ENCODE peak calls at places on chromosomes 5 and 9, in ten cellular contexts. W is endodermal cell; O is neuronal stem cell; Y is heart right ventricle; R is vagina; T is CD4-positive, CD25-positive, alpha-beta regulatory T cell; N is uterus; K is esophagus muscularis mucosa; J is thoracic aorta; C is aorta. A is an unnamed sample.

GRCh38 chr5:145834917-145835838 is at the start of gene PRELID2:
- DNase-seq in J (peak; percentile 56), N (peak; percentile 87), T (peak; percentile 39), R (no peak), C (peak; percentile 96), O (peak; percentile 83), Y (peak; percentile 85), K (peak; percentile 94), W (peak; percentile 95), A (no peak)

GRCh38 chr5:50553560-50553984 is 112.5 kb upstream of the EMB start:
- DNase-seq in O (no peak), N (no peak), W (no peak), T (no peak), R (no peak), C (no peak), Y (no peak), K (no peak), J (no peak), A (no peak)

GRCh38 chr5:168480601-168481000 is 5.7 kb upstream of the RARS1 start:
- DNase-seq in J (no peak), T (no peak), N (no peak), K (peak; percentile 3), O (no peak), C (no peak), Y (no peak), W (no peak), R (no peak), A (no peak)

GRCh38 chr5:148873120-148873519 is 46.7 kb downstream of the ADRB2 start:
- DNase-seq in J (no peak), C (no peak), Y (no peak), K (peak; percentile 82), O (no peak), T (no peak), R (no peak), W (no peak), N (no peak), A (no peak)

GRCh38 chr9:133443248-133443647 is 16.5 kb upstream of the CACFD1 start:
- DNase-seq in C (no peak), R (no peak), T (no peak), W (no peak), N (no peak), Y (no peak), J (no peak), K (no peak), O (no peak), A (no peak)

GRCh38 chr9:111632051-111632450 is 917 bp downstream of the DNAJC25 start:
- DNase-seq in O (no peak), Y (no peak), C (no peak), J (no peak), K (no peak), W (no peak), N (no peak), R (no peak), T (peak; percentile 9), A (no peak)

GRCh38 chr5:53482717-53483638 is 2.5 kb downstream of the FST start:
- DNase-seq in C (peak; percentile 79), R (no peak), J (no peak), W (peak; percentile 84), K (no peak), T (peak; percentile 20), N (peak; percentile 31), O (peak; percentile 40), Y (peak; percentile 40), A (no peak)

GRCh38 chr5:78613756-78614155 is 34.8 kb downstream of the LHFPL2 start:
- DNase-seq in O (no peak), R (no peak), T (no peak), K (no peak), Y (no peak), J (no peak), W (no peak), N (no peak), C (no peak), A (no peak)

GRCh38 chr9:37141015-37141414 is 20.6 kb downstream of the ZCCHC7 start:
- DNase-seq in K (no peak), R (no peak), N (no peak), O (no peak), C (no peak), J (no peak), T (no peak), W (no peak), Y (no peak), A (no peak)

GRCh38 chr5:169122951-169123350 is 178.0 kb downstream of the SLIT3 start:
- DNase-seq in C (no peak), W (no peak), N (no peak), Y (no peak), K (no peak), O (no peak), T (no peak), J (no peak), R (no peak), A (no peak)

GRCh38 chr9:81648891-81649290 is 40.5 kb downstream of the TLE1 start:
- DNase-seq in C (no peak), R (no peak), T (no peak), K (no peak), O (no peak), J (no peak), W (no peak), N (no peak), Y (no peak), A (no peak)

GRCh38 chr5:95273956-95274520 is 10.9 kb downstream of the MCTP1 start:
- DNase-seq in C (no peak), K (no peak), J (no peak), N (no peak), R (no peak), T (no peak), W (no peak), Y (no peak), O (no peak), A (no peak)

GRCh38 chr9:85248514-85249312 is 493.0 kb downstream of the AGTPBP1 start:
- DNase-seq in C (no peak), K (peak; percentile 62), O (no peak), T (no peak), J (no peak), R (no peak), Y (no peak), N (no peak), W (peak; percentile 72), A (no peak)

GRCh38 chr5:106415541-106415940 is 1255.2 kb downstream of the EFNA5 start:
- DNase-seq in Y (no peak), J (no peak), O (no peak), R (no peak), N (no peak), W (peak; percentile 29), K (no peak), C (no peak), T (no peak), A (peak; percentile 94)

GRCh38 chr9:133579601-133580415 is 29.4 kb downstream of the FAM163B start:
- DNase-seq in O (no peak), Y (no peak), C (no peak), K (no peak), W (no peak), R (no peak), J (no peak), N (no peak), T (no peak), A (no peak)

GRCh38 chr5:65811004-65811403 is 89.0 kb downstream of the NLN start:
- DNase-seq in K (no peak), J (no peak), O (no peak), W (no peak), Y (no peak), T (no peak), C (no peak), N (no peak), R (no peak), A (no peak)

GRCh38 chr5:36552626-36553393 is 53.6 kb upstream of the SLC1A3 start:
- DNase-seq in J (no peak), R (no peak), N (no peak), K (no peak), C (no peak), O (no peak), T (no peak), W (peak; percentile 66), Y (no peak), A (no peak)

GRCh38 chr9:23006127-23006526 is 559.5 kb downstream of the DMRTA1 start:
- DNase-seq in W (no peak), O (no peak), Y (no peak), N (no peak), J (no peak), K (no peak), C (no peak), T (no peak), R (no peak), A (no peak)
- H3K9me3 ChIP-seq in W (no peaks in the 10 kb centered on the region), O (no peaks in the 10 kb centered on the region), Y (no peaks in the 10 kb centered on the region), N (no peaks in the 10 kb centered on the region), J (no peaks in the 10 kb centered on the region), K (no peaks in the 10 kb centered on the region), C (peaks cover 1% of the 10 kb centered on the region), T (no peaks in the 10 kb centered on the region), R (no peaks in the 10 kb centered on the region), A (no peaks in the 10 kb centered on the region)

GRCh38 chr5:134131165-134131564 is 16.7 kb downstream of the TCF7 start:
- DNase-seq in Y (no peak), W (no peak), T (no peak), O (no peak), N (no peak), J (no peak), K (no peak), C (peak; percentile 42), R (no peak), A (no peak)
- H3K9me3 ChIP-seq in Y (no peaks in the 10 kb centered on the region), W (no peaks in the 10 kb centered on the region), T (no peaks in the 10 kb centered on the region), O (no peaks in the 10 kb centered on the region), N (no peaks in the 10 kb centered on the region), J (no peaks in the 10 kb centered on the region), K (no peaks in the 10 kb centered on the region), C (no peaks in the 10 kb centered on the region), R (no peaks in the 10 kb centered on the region), A (no peaks in the 10 kb centered on the region)

DNA sequence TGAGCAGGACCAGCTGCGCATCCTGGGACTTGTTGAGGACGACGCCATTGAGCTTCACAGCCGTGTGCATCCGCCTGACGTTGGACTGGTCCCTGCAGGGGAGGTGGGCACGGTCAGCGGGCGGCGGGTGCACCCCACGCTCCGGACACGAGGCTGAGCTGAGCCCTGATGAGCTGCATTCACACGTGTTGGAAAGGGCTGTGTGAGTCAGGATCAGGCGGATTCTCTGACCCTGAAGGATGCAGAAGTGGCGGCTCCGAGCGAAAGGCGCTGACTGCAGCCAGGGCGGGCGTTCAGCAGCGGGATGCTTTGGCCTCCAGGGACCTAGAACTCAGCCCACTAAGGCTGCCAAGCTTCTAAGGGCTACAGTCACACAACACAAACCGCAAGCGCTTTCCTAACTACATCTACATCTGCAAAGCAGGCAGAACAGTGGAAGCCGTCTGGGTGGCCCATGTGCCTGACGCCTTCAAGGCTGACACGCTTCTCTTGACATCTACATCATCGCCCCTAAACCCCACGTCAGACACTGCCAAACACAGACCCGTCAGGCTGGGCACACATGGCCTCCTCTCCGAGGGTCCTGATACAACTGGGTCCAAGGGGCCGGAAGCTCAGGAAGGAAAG is 44.9 kb downstream of the NKD2 start:
- DNase-seq in C (no peak), O (no peak), K (no peak), T (no peak), N (no peak), J (no peak), R (no peak), W (no peak), Y (peak; percentile 28), A (no peak)
- H3K9me3 ChIP-seq in C (no peaks in the 10 kb centered on the region), O (peaks cover 3% of the 10 kb centered on the region), K (no peaks in the 10 kb centered on the region), T (no peaks in the 10 kb centered on the region), N (no peaks in the 10 kb centered on the region), J (no peaks in the 10 kb centered on the region), R (no peaks in the 10 kb centered on the region), W (no peaks in the 10 kb centered on the region), Y (no peaks in the 10 kb centered on the region), A (no peaks in the 10 kb centered on the region)

DNA sequence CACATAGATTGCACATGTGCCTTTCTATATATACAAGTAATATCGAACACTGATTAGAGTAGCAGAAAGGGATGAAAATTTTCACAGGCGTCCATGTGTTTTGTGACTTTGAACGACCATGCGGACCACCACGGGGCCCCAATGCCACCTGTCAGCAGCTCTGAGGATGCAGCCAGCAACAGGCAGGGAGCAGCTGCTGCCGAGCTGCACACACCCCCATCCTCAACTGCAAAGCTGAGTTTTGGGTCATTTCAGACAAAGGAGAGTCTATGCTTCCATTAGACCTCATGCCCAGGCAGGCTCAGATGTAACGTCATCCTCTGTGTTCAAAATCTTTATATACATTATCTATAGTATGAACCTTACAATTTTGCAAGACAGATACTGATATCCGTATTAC is 503.8 kb downstream of the IRX1 start:
- DNase-seq in K (peak; percentile 39), T (no peak), R (peak; percentile 49), C (no peak), O (no peak), N (no peak), Y (no peak), J (no peak), W (no peak), A (peak; percentile 75)
- H3K9me3 ChIP-seq in K (no peaks in the 10 kb centered on the region), T (no peaks in the 10 kb centered on the region), R (no peaks in the 10 kb centered on the region), C (no peaks in the 10 kb centered on the region), O (peaks cover 2% of the 10 kb centered on the region), N (no peaks in the 10 kb centered on the region), Y (no peaks in the 10 kb centered on the region), J (no peaks in the 10 kb centered on the region), W (no peaks in the 10 kb centered on the region), A (no peaks in the 10 kb centered on the region)

A was measured in SJCRH30.